ENCODE peak calls at places on chromosomes 7 and 10, in six cellular contexts. F is astrocyte of the spinal cord, S is fibroblast of lung, Y is HepG2, I is cardiac muscle cell, O is BJ. V is an unnamed sample.

GRCh38 chr7:22296916-22297315 is 60.0 kb downstream of the RAPGEF5 start:
- DNase-seq in F (peak), S (peak), Y (no peak), I (no peak), O (no peak), V (no peak)

GRCh38 chr7:130872341-130872740 is 138.3 kb upstream of the KLF14 start:
- DNase-seq in F (no peak), S (no peak), Y (no peak), I (no peak), O (no peak), V (no peak)

GRCh38 chr10:96299383-96299782 is 4.9 kb upstream of the DNTT start:
- DNase-seq in F (no peak), S (no peak), Y (no peak), I (no peak), O (no peak), V (no peak)

GRCh38 chr7:93717217-93717900 is 142.8 kb upstream of the CALCR start:
- DNase-seq in F (peak), S (peak), Y (no peak), I (no peak), O (no peak), V (no peak)

GRCh38 chr7:142482899-142483658 is 225.2 kb upstream of the PRSS58 start:
- DNase-seq in F (peak), S (peak), Y (peak), I (peak), O (no peak), V (no peak)

GRCh38 chr7:138579671-138580070 is 119.6 kb downstream of the TRIM24 start:
- DNase-seq in F (no peak), S (no peak), Y (no peak), I (no peak), O (no peak), V (no peak)

GRCh38 chr10:26855186-26855585 is 5.6 kb downstream of the ABI1 start:
- DNase-seq in F (no peak), S (no peak), Y (no peak), I (no peak), O (no peak), V (no peak)

GRCh38 chr7:44220046-44220720 is 19.4 kb downstream of the YKT6 start:
- DNase-seq in F (no peak), S (no peak), Y (no peak), I (no peak), O (no peak), V (no peak)

GRCh38 chr10:98316156-98316555 is 48.2 kb upstream of the LOXL4 start:
- DNase-seq in F (no peak), S (no peak), Y (no peak), I (no peak), O (no peak), V (no peak)

GRCh38 chr10:23453465-23453864 is 14.6 kb downstream of the OTUD1 start:
- DNase-seq in F (no peak), S (no peak), Y (no peak), I (no peak), O (no peak), V (no peak)

GRCh38 chr7:36244429-36244828 is 91.4 kb downstream of the EEPD1 start:
- DNase-seq in F (no peak), S (no peak), Y (no peak), I (no peak), O (no peak), V (no peak)

DNA sequence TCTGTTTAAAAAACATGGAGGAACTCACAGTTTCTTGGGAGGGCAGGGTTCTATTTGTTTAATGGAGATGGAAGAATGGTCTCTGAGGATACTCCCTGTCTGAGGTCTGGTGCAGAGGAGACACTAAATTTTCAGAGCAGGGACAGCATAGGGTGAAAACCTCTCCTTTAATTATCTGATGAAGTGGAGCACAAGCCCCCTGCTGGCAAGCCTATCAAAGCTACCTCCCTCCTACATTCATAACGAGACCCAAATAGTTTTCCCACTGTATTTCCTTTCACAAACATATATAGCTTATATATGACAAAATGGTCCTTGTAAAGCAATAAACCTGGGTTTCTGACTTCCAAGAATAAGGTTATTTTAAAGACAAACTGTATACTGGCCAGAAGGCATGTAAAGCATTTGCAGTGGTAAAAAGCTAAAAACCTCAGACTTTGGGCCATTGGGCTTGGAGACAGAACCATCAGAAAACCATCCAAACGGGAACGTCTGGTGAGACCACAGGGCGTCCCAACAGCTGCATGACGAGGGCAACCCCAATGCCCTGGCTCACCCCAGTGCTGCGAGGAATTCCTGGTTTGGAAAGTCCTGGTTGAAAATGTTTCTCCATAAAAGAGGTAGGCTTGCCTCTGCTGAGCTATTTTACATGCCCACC is 201.3 kb downstream of the FANK1 start:
- DNase-seq in F (no peak), S (no peak), Y (peak), I (no peak), O (no peak), V (no peak)
- TF ChIP-seq CTCF in F (peak), S (no peak), Y (no peak), I (peak), O (peak), V (peak)

DNA sequence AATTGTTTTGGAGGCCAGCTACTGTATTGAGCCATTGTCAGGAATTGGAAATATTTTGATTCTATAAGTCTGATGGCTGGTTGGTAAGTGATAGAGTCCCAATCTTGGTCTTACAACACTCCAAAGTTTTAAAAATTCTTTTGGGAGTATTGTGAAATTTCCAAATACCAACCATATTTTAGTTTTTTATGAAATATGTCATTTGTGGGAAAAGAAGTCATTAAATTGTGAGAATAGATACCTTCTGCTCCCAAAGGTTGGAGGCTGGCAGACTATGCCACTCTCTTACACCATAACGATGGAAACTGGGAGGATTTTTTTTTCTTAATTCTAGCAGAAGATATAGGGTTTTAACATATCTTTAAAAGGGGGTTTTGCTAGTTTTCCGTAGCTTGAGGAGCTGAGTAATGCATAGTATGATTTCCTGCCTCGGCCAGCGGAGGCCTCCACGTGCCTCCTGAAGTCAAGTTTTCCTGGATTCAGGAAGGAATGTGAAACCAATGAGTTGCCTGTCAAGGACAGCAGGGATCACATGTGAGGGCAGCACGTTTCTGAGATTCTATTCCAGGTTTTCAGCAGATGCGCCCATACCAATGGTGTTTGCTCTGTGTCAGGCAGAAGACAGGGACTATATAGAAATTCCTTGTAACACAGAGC is 92.2 kb upstream of the LAMB4 start:
- DNase-seq in F (no peak), S (peak), Y (peak), I (peak), O (peak), V (no peak)
- H3K4me3 ChIP-seq in F (no peak), S (no peak), Y (no peak), I (no peak), O (no peak), V (no peak)

DNA sequence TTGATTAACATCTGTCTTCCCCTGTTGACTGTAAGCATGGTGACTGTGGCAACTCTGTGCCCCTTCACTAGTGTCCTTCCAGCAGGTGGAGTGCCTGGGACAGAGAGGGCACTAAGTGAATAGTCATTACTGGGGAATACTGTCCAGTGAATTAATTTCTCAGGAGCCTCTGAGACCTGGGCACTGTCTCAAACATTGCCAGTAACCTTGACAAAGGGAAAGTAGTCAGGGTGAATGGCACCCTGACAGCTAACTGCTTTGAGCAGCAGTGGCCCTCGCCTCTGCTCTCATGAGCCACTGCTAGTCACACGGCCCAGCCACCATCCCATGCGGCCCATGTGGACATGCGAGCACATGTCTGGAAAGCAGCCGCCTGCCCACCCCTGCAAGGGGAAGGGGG is 13.1 kb upstream of the GRB10 start:
- DNase-seq in F (no peak), S (no peak), Y (no peak), I (no peak), O (no peak), V (no peak)
- TF ChIP-seq CTCF in F (peak), S (no peak), Y (peak), I (no peak), O (no peak), V (peak)

GRCh38 chr10:13993169-13993568 is 337.6 kb downstream of the FRMD4A start:
- DNase-seq in F (peak), S (peak), Y (peak), I (no peak), O (no peak), V (peak)

GRCh38 chr10:13990918-13991317 is 339.8 kb downstream of the FRMD4A start:
- DNase-seq in F (peak), S (peak), Y (no peak), I (no peak), O (no peak), V (no peak)

GRCh38 chr10:13991353-13991752 is 339.4 kb downstream of the FRMD4A start:
- DNase-seq in F (no peak), S (no peak), Y (no peak), I (no peak), O (no peak), V (no peak)

GRCh38 chr10:13989616-13990015 is 341.1 kb downstream of the FRMD4A start:
- DNase-seq in F (no peak), S (no peak), Y (no peak), I (no peak), O (no peak), V (no peak)

DNA sequence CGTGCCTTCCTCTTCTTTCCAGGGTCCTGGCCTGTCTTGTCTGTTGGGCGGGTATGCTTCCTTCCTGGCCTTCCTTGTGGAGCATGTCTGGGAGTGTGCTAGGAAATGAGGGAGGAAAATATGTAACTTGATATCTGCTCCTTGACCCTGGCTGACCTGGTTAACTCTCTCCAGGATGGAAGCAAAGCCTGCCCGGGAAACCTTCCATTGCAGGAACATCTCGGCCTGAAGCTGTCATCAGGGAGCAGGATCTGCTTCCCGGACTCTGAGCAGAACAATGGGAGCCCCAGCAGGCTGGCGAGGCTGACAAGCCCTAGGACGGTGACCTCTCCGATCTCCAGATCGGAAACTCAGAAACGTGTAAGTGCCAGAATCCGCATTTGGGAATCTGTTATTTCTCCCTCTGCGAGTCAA is 340.3 kb downstream of the FRMD4A start:
- DNase-seq in F (no peak), S (peak), Y (no peak), I (peak), O (no peak), V (no peak)
- H3K4me3 ChIP-seq in F (no peak), S (no peak), Y (no peak), I (no peak), O (no peak), V (no peak)

DNA sequence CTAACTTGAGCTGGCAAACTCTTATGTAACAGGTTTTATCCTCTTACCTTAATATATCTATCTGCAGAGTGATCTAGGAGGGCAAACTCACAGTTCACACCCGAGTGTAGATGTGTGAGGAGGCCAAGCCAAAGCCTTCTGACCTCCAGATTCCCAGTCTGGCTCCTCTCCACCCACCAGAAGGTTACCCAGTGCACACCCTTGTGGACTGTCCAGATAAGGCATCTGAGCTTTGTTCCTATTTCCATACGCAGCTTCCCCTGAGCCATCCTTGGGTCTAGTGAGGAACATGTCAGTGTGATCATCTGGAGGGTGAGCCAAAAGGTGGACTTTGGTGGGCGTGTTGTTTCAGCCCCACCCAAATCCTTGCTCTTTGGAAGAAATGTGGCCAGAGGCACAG is 203.0 kb upstream of the MEOX2 start:
- DNase-seq in F (no peak), S (peak), Y (no peak), I (no peak), O (no peak), V (no peak)
- TF ChIP-seq CTCF in F (peak), S (peak), Y (peak), I (peak), O (peak), V (peak)

GRCh38 chr7:90387470-90388240 is 15.6 kb upstream of the CLDN12 start:
- DNase-seq in F (no peak), S (peak), Y (no peak), I (no peak), O (no peak), V (no peak)

GRCh38 chr7:90383879-90384278 is 19.4 kb upstream of the CLDN12 start:
- DNase-seq in F (peak), S (peak), Y (no peak), I (no peak), O (no peak), V (no peak)

GRCh38 chr7:90383422-90383821 is 19.8 kb upstream of the CLDN12 start:
- DNase-seq in F (peak), S (peak), Y (no peak), I (no peak), O (no peak), V (no peak)

DNA sequence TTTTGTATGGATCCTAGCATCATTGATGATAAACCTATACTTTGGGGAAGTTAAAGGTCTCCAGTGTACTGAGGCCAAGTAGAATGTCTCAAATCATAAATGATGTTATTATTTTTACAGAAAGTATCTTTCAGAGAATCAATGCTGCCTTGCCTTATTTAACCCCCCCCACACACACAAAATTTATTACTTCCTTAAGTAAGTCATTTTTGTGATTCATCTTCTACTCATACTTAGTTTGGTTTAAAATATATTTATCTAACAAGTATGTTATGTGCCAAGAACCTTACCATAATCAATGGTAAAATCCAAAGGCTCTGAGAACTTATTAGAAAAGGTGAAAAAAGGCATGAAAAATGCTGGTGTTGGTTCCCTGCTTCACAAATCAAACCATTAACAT is 18.8 kb upstream of the CLDN12 start:
- DNase-seq in F (peak), S (no peak), Y (no peak), I (no peak), O (no peak), V (no peak)
- H3K4me3 ChIP-seq in F (no peak), S (peak), Y (no peak), I (no peak), O (no peak), V (no peak)

GRCh38 chr10:115136616-115137015 is 43.5 kb downstream of the ATRNL1 start:
- DNase-seq in F (no peak), S (no peak), Y (no peak), I (no peak), O (no peak), V (no peak)
- TF ChIP-seq CTCF in F (no peak), S (no peak), Y (no peak), I (no peak), O (no peak), V (no peak)

GRCh38 chr7:30027915-30028748 is at the start of gene PLEKHA8:
- DNase-seq in F (peak), S (peak), Y (peak), I (peak), O (no peak), V (no peak)

GRCh38 chr7:30027065-30027456 is 559 bp upstream of the FKBP14 start:
- DNase-seq in F (no peak), S (no peak), Y (peak), I (no peak), O (no peak), V (peak)

GRCh38 chr7:30032310-30033125 is 4.3 kb downstream of the PLEKHA8 start:
- DNase-seq in F (peak), S (peak), Y (no peak), I (no peak), O (no peak), V (no peak)

GRCh38 chr7:30028749-30029635 is 780 bp downstream of the PLEKHA8 start:
- DNase-seq in F (peak), S (peak), Y (peak), I (peak), O (no peak), V (no peak)

DNA sequence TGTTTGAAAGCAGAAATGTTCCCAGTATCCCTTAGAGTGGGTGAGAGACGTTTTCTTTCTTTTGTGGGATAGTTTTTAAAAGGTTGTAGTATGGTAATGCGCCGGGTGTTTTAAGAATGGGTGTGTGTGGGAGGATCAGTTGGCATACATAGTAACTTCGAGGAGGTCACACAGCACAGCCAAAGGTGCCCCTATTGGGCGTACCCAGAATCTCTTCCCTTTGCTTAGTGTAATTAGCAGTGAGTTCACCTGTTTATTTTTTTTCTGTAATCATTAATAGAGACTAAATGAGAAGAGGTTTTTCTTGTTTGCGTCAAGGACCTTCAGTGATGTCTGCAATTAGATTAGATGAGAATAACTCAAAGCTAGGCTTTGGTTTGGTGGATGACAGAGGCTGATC is 1.5 kb downstream of the PLEKHA8 start:
- DNase-seq in F (no peak), S (no peak), Y (no peak), I (no peak), O (no peak), V (no peak)
- H3K4me3 ChIP-seq in F (peak), S (peak), Y (peak), I (peak), O (peak), V (peak)

GRCh38 chr7:116991233-116991632 is 37.9 kb downstream of the ST7 start:
- DNase-seq in F (no peak), S (no peak), Y (no peak), I (no peak), O (no peak), V (no peak)

GRCh38 chr7:116985575-116985974 is 32.3 kb downstream of the ST7 start:
- DNase-seq in F (no peak), S (no peak), Y (no peak), I (no peak), O (no peak), V (no peak)

GRCh38 chr7:116990056-116990455 is 36.8 kb downstream of the ST7 start:
- DNase-seq in F (no peak), S (no peak), Y (no peak), I (no peak), O (no peak), V (no peak)

GRCh38 chr7:116986611-116987565 is 33.6 kb downstream of the ST7 start:
- DNase-seq in F (no peak), S (no peak), Y (no peak), I (no peak), O (no peak), V (no peak)

DNA sequence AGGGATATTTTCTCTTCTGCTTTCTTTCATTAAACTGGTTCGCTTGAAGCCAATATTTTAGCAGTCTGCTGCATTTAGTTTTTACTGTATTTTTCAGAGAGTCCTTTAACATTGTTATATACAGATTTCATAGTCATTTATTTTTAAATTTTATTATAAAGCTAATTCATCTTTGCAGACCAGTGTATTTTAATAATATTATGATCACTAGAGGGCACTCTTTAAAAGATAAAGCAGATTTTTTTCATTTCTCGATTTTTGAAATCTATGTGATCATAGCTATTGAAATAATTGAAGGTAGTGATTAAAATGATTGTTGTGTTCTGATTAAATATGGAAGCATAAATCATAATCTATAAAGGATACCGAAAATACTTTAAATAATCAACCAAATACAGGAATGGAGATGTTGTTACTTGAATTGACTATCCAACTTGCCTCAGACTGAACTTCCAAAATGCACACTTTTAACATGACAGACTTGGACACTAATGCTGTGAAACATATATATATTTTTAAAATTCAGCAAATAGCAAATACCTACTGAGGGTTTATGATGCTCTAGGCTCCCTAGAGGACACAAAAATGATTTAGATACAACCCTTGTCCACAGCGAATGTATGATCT is 35.2 kb downstream of the ST7 start:
- DNase-seq in F (no peak), S (peak), Y (no peak), I (no peak), O (no peak), V (no peak)
- TF ChIP-seq CTCF in F (peak), S (no peak), Y (no peak), I (no peak), O (peak), V (peak)

GRCh38 chr10:49613160-49613881 is 516 bp upstream of the CHAT start:
- DNase-seq in F (no peak), S (no peak), Y (no peak), I (no peak), O (no peak), V (no peak)
- H3K4me3 ChIP-seq in F (no peak), S (no peak), Y (no peak), I (no peak), O (no peak), V (no peak)